ENCODE peak calls at places on chromosomes 13 and 19, in nine cellular contexts. U is ovary, F is HepG2, O is suprapubic skin, R is K562, W is sigmoid colon, L is tibial nerve, N is stomach, P is H1. D is an unnamed sample.

GRCh38 chr19:45405435-45406164 is 731 bp upstream of the PPP1R13L start:
- DNase-seq in W (peak; percentile 94), F (peak; percentile 81), N (peak; percentile 91), R (peak; percentile 90), U (peak; percentile 88), O (peak; percentile 95), P (peak; percentile 93), L (peak; percentile 81), D (peak; percentile 90)

GRCh38 chr13:72535076-72535475 is 192.4 kb downstream of the MZT1 start:
- DNase-seq in L (no peak), F (no peak), U (no peak), P (no peak), N (no peak), R (no peak), O (no peak), W (no peak), D (no peak)

GRCh38 chr19:29687244-29687896 is 22.1 kb downstream of the PLEKHF1 start:
- DNase-seq in W (peak; percentile 86), R (no peak), N (no peak), L (peak; percentile 67), U (no peak), P (no peak), F (no peak), O (no peak), D (no peak)

GRCh38 chr19:12778905-12779161 is 3.5 kb upstream of the HOOK2 start:
- DNase-seq in F (no peak), P (no peak), U (no peak), L (no peak), R (no peak), N (no peak), W (no peak), O (no peak), D (no peak)

GRCh38 chr13:112545866-112546265 is 42.1 kb downstream of the TUBGCP3 start:
- DNase-seq in U (no peak), F (no peak), R (no peak), P (no peak), O (no peak), W (no peak), L (no peak), N (no peak), D (no peak)

GRCh38 chr19:34994643-34995471 is 5.3 kb upstream of the GRAMD1A start:
- DNase-seq in L (no peak), R (no peak), F (peak; percentile 88), W (no peak), P (no peak), N (peak; percentile 81), O (no peak), U (peak; percentile 72), D (no peak)

GRCh38 chr19:34253711-34254551 is 423 bp upstream of the GARRE1 start:
- DNase-seq in O (peak; percentile 91), L (peak; percentile 78), P (peak; percentile 96), F (peak; percentile 66), W (peak; percentile 91), N (no peak), R (no peak), U (peak; percentile 92), D (peak; percentile 98)

GRCh38 chr19:11279505-11280236 is 16.3 kb upstream of the TSPAN16 start:
- DNase-seq in R (no peak), U (no peak), O (no peak), L (no peak), P (no peak), W (no peak), N (no peak), F (no peak), D (no peak)

GRCh38 chr19:58385313-58386165 is 1.5 kb upstream of the RPS5 start:
- DNase-seq in N (no peak), R (no peak), P (no peak), O (no peak), U (peak; percentile 49), W (no peak), L (no peak), F (no peak), D (no peak)

GRCh38 chr19:42198676-42199439 is 18.6 kb downstream of the DEDD2 start:
- DNase-seq in L (no peak), P (no peak), O (no peak), F (no peak), W (no peak), N (peak; percentile 44), R (no peak), U (no peak), D (peak; percentile 46)

GRCh38 chr19:3048190-3048533 is 14.1 kb downstream of the TLE5 start:
- DNase-seq in L (no peak), P (no peak), W (no peak), F (no peak), N (no peak), U (no peak), O (no peak), R (no peak), D (no peak)

GRCh38 chr19:30780456-30780855 is 408.3 kb downstream of the ZNF536 start:
- DNase-seq in R (no peak), W (no peak), U (no peak), N (no peak), P (no peak), L (no peak), O (no peak), F (no peak), D (no peak)

GRCh38 chr19:49442354-49442753 is 1.0 kb upstream of the SLC17A7 start:
- DNase-seq in R (no peak), N (no peak), F (no peak), P (no peak), O (peak; percentile 86), L (peak; percentile 79), W (peak; percentile 86), U (no peak), D (no peak)

GRCh38 chr19:29422047-29422446 is 103.7 kb upstream of the VSTM2B start:
- DNase-seq in W (no peak), L (no peak), U (no peak), R (no peak), O (no peak), N (no peak), F (no peak), P (no peak), D (no peak)

GRCh38 chr19:52673014-52673413 is 34.9 kb upstream of the ZNF83 start:
- DNase-seq in N (no peak), W (no peak), P (no peak), U (no peak), L (no peak), F (no peak), O (no peak), R (no peak), D (no peak)

GRCh38 chr19:51140441-51140840 is 1.7 kb upstream of the SIGLEC7 start:
- DNase-seq in P (peak; percentile 57), L (no peak), F (no peak), W (no peak), R (no peak), O (no peak), U (no peak), N (no peak), D (no peak)

GRCh38 chr13:77832339-77833100 is 86.1 kb downstream of the EDNRB start:
- DNase-seq in L (no peak), O (no peak), R (no peak), F (no peak), U (no peak), N (no peak), W (no peak), P (no peak), D (no peak)

GRCh38 chr13:77836423-77836822 is 82.2 kb downstream of the EDNRB start:
- DNase-seq in F (no peak), L (no peak), W (no peak), P (no peak), N (no peak), O (no peak), R (no peak), U (no peak), D (peak; percentile 30)

GRCh38 chr13:77831870-77832269 is 86.8 kb downstream of the EDNRB start:
- DNase-seq in P (no peak), L (no peak), O (no peak), W (no peak), N (no peak), F (no peak), U (no peak), R (no peak), D (no peak)

GRCh38 chr13:77829963-77830362 is 88.7 kb downstream of the EDNRB start:
- DNase-seq in L (no peak), N (no peak), R (no peak), U (no peak), P (no peak), W (no peak), F (no peak), O (no peak), D (no peak)

GRCh38 chr13:77833331-77833863 is 85.2 kb downstream of the EDNRB start:
- DNase-seq in U (no peak), W (no peak), N (no peak), P (no peak), R (no peak), L (peak; percentile 64), O (no peak), F (no peak), D (no peak)
- H3K27ac ChIP-seq in U (no peak overlapping the region), W (peak overlapping the region; percentile 46), N (peak overlapping the region; percentile 49), P (no peak overlapping the region), R (no peak overlapping the region), L (no peak overlapping the region), O (peak overlapping the region; percentile 15), F (no peak overlapping the region), D (peak overlapping the region; percentile 26)

DNA sequence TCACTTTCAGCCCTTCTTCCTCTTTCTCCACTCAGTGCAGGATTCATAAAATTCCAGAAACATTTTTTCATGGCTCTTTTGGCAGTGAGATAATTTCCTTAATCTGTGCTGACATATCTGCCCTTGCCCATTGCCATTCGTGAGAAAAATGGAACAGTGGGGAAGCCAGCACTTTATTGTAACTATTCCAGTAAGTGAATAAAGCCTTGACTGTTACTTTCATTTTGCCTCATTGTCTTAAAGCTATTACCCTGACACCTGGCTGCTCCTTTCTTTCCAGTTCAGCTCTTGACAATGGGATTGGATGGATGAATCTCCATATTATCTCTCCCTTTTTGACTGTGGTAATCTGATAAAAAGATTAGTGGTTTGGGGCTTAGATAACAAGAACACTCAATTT is 1068.1 kb upstream of the PCDH20 start:
- DNase-seq in R (no peak), U (no peak), W (no peak), O (no peak), N (no peak), P (no peak), F (no peak), L (no peak), D (no peak)
- TF ChIP-seq EP300 in R (no peak), U (no peak), W (no peak), O (no peak), N (no peak), P (no peak), F (no peak), L (no peak), D (no peak)

GRCh38 chr19:39809368-39809767 is 24.6 kb downstream of the DYRK1B start:
- DNase-seq in W (no peak), L (no peak), F (no peak), O (no peak), N (no peak), P (no peak), U (no peak), R (no peak), D (no peak)
- TF ChIP-seq CTCF in W (no peak), L (no peak), F (no peak), O (no peak), N (no peak), P (no peak), U (no peak), R (no peak), D (no peak)

DNA sequence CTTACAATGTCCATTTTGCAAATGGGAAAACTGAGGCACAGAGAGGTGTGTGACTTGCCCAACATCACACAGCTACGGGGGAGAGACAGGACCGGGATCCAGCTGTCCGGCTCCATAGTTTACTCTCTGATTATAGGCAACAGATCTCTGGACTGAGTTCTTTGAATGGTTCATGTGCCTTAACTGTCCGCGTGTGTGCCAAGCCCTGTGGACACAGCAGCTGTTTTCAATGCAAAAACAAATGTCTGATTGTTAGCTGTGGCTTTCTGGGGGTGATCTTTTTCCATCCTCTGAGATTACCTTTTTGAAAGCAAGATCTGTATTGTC is 94.1 kb downstream of the KL start:
- DNase-seq in P (no peak), L (no peak), R (no peak), W (no peak), O (no peak), F (no peak), U (no peak), N (no peak), D (no peak)
- H3K27ac ChIP-seq in P (no peak overlapping the region), L (peak overlapping the region; percentile 45), R (no peak overlapping the region), W (peak overlapping the region; percentile 83), O (peak overlapping the region; percentile 50), F (no peak overlapping the region), U (peak overlapping the region; percentile 19), N (peak overlapping the region; percentile 75), D (peak overlapping the region; percentile 74)